ENCODE peak calls at places on chromosomes 7 and 10, in five cellular contexts. J is hepatocyte, L is mucosa of descending colon, R is neural crest cell, M is lower lobe of right lung. O is an unnamed sample.

GRCh38 chr7:158365332-158365731 is 222.3 kb downstream of the PTPRN2 start:
- DNase-seq in J (no peak), L (no peak), R (no peak), M (no peak), O (no peak)

GRCh38 chr10:124242791-124243190 is 149.4 kb upstream of the CHST15 start:
- DNase-seq in J (no peak), L (no peak), R (no peak), M (peak), O (no peak)

GRCh38 chr7:39271386-39271785 is 293.7 kb downstream of the POU6F2 start:
- DNase-seq in J (peak), L (no peak), R (no peak), M (peak), O (peak)

GRCh38 chr10:126387041-126387908 is 1.0 kb downstream of the ADAM12 start:
- DNase-seq in J (peak), L (peak), R (peak), M (peak), O (peak)

GRCh38 chr10:72523932-72524396 is 101.9 kb downstream of the MICU1 start:
- DNase-seq in J (no peak), L (no peak), R (no peak), M (no peak), O (no peak)

GRCh38 chr10:128687408-128687807 is 561.2 kb upstream of the MKI67 start:
- DNase-seq in J (peak), L (no peak), R (no peak), M (no peak), O (no peak)

GRCh38 chr7:104883248-104883717 is 130.7 kb upstream of the KMT2E start:
- DNase-seq in J (no peak), L (no peak), R (no peak), M (no peak), O (no peak)

GRCh38 chr10:114593240-114593792 is 64.8 kb downstream of the ABLIM1 start:
- DNase-seq in J (peak), L (no peak), R (no peak), M (no peak), O (no peak)

GRCh38 chr10:63798599-63799498 is 277.6 kb downstream of the REEP3 start:
- DNase-seq in J (peak), L (peak), R (no peak), M (peak), O (no peak)

GRCh38 chr10:24886281-24886680 is 66.1 kb downstream of the PRTFDC1 start:
- DNase-seq in J (no peak), L (no peak), R (no peak), M (no peak), O (peak)

GRCh38 chr10:71082930-71083329 is 129.4 kb upstream of the UNC5B start:
- DNase-seq in J (no peak), L (no peak), R (no peak), M (no peak), O (no peak)

GRCh38 chr7:107982918-107983389 is 20.0 kb downstream of the LAMB1 start:
- DNase-seq in J (peak), L (no peak), R (no peak), M (no peak), O (no peak)

GRCh38 chr10:133096616-133097269 is 9.0 kb downstream of the ADGRA1 start:
- DNase-seq in J (no peak), L (no peak), R (no peak), M (no peak), O (no peak)
- TF ChIP-seq CTCF in J (no peak), L (no peak), R (no peak), M (no peak), O (peak)

DNA sequence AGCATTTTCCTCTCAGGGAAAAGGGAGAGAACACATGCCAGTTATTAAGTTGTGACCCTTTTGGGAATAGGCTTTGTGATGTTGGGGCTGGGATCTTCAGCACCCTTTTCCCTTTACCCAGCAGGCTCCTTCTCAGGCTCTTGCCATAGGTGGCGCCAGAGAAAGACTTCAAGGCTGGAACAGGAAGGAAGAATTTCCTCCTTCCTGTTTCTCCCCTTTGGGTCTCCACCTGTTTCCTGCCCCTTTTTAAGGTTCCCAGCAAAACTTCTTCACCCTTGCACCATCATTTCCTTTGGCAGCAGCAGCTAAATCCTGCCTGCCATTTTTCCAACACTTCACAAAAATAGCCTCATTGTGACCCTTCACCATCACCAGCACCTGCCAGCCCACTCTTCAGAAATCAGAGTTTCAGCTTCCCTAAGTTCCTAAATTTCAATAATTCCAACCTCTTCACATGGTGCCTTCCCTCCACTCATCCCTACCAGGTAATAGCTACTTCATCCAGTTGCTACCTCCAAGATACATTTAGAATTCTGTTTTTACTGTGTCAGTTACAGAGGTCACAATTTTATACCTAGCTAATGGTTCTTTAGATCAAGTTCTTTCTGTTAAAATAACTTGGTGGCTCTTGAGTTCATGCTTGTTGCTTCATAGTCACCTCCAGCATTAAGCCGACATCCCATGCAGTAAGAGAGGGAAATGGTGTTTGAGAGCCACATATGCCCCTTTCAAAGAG is 22.4 kb upstream of the FOXK1 start:
- DNase-seq in J (no peak), L (no peak), R (no peak), M (no peak), O (peak)
- TF ChIP-seq CTCF in J (no peak), L (no peak), R (no peak), M (peak), O (peak)

GRCh38 chr7:74405191-74405898 is 48.4 kb upstream of the GTF2IRD1 start:
- DNase-seq in J (no peak), L (no peak), R (peak), M (no peak), O (peak)
- TF ChIP-seq CTCF in J (peak), L (no peak), R (peak), M (peak), O (peak)

DNA sequence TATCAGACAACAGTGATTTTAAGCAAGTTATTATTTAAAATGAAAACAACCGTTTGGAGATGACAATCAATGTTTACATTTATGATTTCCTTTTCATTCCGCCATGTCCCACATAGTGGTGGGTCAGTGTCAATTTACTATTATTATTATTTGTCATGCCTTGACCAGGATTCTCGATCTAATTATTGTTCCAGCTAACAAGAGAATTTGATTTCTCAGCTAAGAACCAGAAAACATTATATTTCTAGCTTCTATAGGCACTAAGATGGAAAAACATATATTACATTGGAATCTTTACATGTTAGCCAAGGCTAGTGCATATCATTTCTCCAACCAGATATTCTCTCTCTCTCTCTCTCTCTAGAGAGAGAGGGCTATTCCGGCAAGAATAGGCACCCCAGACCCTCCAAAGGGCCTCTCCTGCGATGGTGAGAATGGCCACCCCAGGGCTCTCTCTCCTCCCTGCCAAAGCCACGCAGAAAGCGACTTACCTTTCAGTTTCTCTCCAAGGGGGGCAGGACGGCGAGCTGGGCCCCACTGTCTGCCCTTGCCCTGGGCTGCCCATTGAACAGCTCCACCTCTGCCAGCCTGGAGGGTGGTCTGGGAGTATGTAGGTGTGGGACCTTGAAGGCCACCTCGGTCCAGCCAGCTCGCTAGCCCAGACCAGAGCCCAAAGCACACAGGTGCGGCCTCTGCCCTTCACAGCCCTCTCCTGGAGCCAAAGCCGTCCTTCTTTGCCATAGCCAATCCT is 2.4 kb downstream of the HOXA3 start:
- DNase-seq in J (no peak), L (peak), R (no peak), M (peak), O (no peak)
- TF ChIP-seq CTCF in J (no peak), L (no peak), R (no peak), M (no peak), O (no peak)

GRCh38 chr10:131943021-131943814 is 38.5 kb downstream of the BNIP3 start:
- DNase-seq in J (no peak), L (no peak), R (no peak), M (no peak), O (peak)
- TF ChIP-seq CTCF in J (peak), L (no peak), R (peak), M (peak), O (peak)